ENCODE peak calls at places on chromosomes 7 and 10, in ten cellular contexts. B is T-cell, T is AG04449, Z is GM12865, X is psoas muscle, R is HFFc6, V is NCI-H2081 treated with DMSO at 0.1 percent for 48 hours, H is HT-29, L is germinal center, F is H54. Q is an unnamed sample.

GRCh38 chr7:945556-946255 is 8.8 kb downstream of the ADAP1 start:
- DNase-seq in B (no peak), T (no peak), Z (no peak), X (peak), R (no peak), V (no peak), H (peak), L (no peak), F (no peak), Q (no peak)

GRCh38 chr7:108112683-108113082 is 17.5 kb downstream of the LAMB4 start:
- DNase-seq in B (no peak), T (no peak), Z (no peak), X (no peak), R (no peak), V (no peak), H (no peak), L (no peak), F (no peak), Q (no peak)

GRCh38 chr7:1850111-1850975 is 180.3 kb downstream of the ELFN1 start:
- DNase-seq in B (no peak), T (no peak), Z (no peak), X (peak), R (no peak), V (no peak), H (no peak), L (no peak), F (no peak), Q (no peak)

GRCh38 chr10:14834588-14834987 is 3.2 kb downstream of the CDNF start:
- DNase-seq in B (no peak), T (no peak), Z (no peak), X (no peak), R (no peak), V (no peak), H (no peak), L (no peak), F (no peak), Q (no peak)

GRCh38 chr7:33706666-33707194 is 198.6 kb upstream of the BMPER start:
- DNase-seq in B (no peak), T (no peak), Z (no peak), X (no peak), R (no peak), V (no peak), H (no peak), L (no peak), F (no peak), Q (peak)

GRCh38 chr10:133225707-133226191 is 4.3 kb upstream of the UTF1 start:
- DNase-seq in B (no peak), T (no peak), Z (no peak), X (no peak), R (no peak), V (no peak), H (no peak), L (no peak), F (no peak), Q (no peak)

GRCh38 chr10:71995880-71996597 is 31.8 kb downstream of the CHST3 start:
- DNase-seq in B (no peak), T (no peak), Z (no peak), X (no peak), R (no peak), V (no peak), H (no peak), L (no peak), F (no peak), Q (no peak)

GRCh38 chr10:72688208-72688651 is 3.7 kb upstream of the MCU start:
- DNase-seq in B (no peak), T (peak), Z (peak), X (no peak), R (peak), V (no peak), H (peak), L (no peak), F (peak), Q (no peak)

GRCh38 chr7:125241548-125241947 is 311.9 kb upstream of the POT1 start:
- DNase-seq in B (no peak), T (no peak), Z (no peak), X (no peak), R (no peak), V (no peak), H (no peak), L (no peak), F (no peak), Q (no peak)

Q was measured in NCI-H1092.